ENCODE peak calls at places on chromosome 13, in five cellular contexts. One of them, this sample, is unnamed.

GRCh38 chr13:26132756-26133155 is 80.9 kb upstream of the SHISA2 start:
- DNase-seq in stimulated activated CD4-positive, alpha-beta T cell treated with anti-CD3 and anti-CD28 coated beads, Interleukin-2, amount 100 ng/mL, for 48 hours: no peak
- DNase-seq in kidney: no peak
- DNase-seq in HuH-7: no peak
- DNase-seq in ELR: peak
- DNase-seq in this sample: no peak

GRCh38 chr13:31424130-31424729 is 224.5 kb downstream of the B3GLCT start:
- DNase-seq in kidney: peak
- DNase-seq in stimulated activated CD4-positive, alpha-beta T cell treated with anti-CD3 and anti-CD28 coated beads, Interleukin-2, amount 100 ng/mL, for 48 hours: peak
- DNase-seq in HuH-7: peak
- DNase-seq in ELR: peak
- DNase-seq in this sample: peak

GRCh38 chr13:110464547-110465343 is 96.8 kb downstream of the RAB20 start:
- DNase-seq in kidney: no peak
- DNase-seq in stimulated activated CD4-positive, alpha-beta T cell treated with anti-CD3 and anti-CD28 coated beads, Interleukin-2, amount 100 ng/mL, for 48 hours: no peak
- DNase-seq in ELR: no peak
- DNase-seq in HuH-7: no peak
- DNase-seq in this sample: no peak

GRCh38 chr13:32428581-32429072 is 697 bp upstream of the N4BP2L1 start:
- DNase-seq in ELR: no peak
- DNase-seq in kidney: no peak
- DNase-seq in HuH-7: no peak
- DNase-seq in stimulated activated CD4-positive, alpha-beta T cell treated with anti-CD3 and anti-CD28 coated beads, Interleukin-2, amount 100 ng/mL, for 48 hours: no peak
- DNase-seq in this sample: no peak

GRCh38 chr13:19985219-19985556 is 26.7 kb downstream of the ZMYM2 start:
- DNase-seq in kidney: no peak
- DNase-seq in stimulated activated CD4-positive, alpha-beta T cell treated with anti-CD3 and anti-CD28 coated beads, Interleukin-2, amount 100 ng/mL, for 48 hours: no peak
- DNase-seq in ELR: no peak
- DNase-seq in HuH-7: no peak
- DNase-seq in this sample: no peak

GRCh38 chr13:39263033-39263432 is 224.8 kb downstream of the NHLRC3 start:
- DNase-seq in ELR: peak
- DNase-seq in kidney: no peak
- DNase-seq in stimulated activated CD4-positive, alpha-beta T cell treated with anti-CD3 and anti-CD28 coated beads, Interleukin-2, amount 100 ng/mL, for 48 hours: peak
- DNase-seq in HuH-7: peak
- DNase-seq in this sample: peak

GRCh38 chr13:36345438-36346221 is 564 bp downstream of the SPART start:
- DNase-seq in ELR: peak
- DNase-seq in HuH-7: no peak
- DNase-seq in kidney: peak
- DNase-seq in stimulated activated CD4-positive, alpha-beta T cell treated with anti-CD3 and anti-CD28 coated beads, Interleukin-2, amount 100 ng/mL, for 48 hours: peak
- DNase-seq in this sample: no peak

GRCh38 chr13:40420160-40420740 is 246.2 kb downstream of the FOXO1 start:
- DNase-seq in HuH-7: no peak
- DNase-seq in kidney: no peak
- DNase-seq in ELR: no peak
- DNase-seq in stimulated activated CD4-positive, alpha-beta T cell treated with anti-CD3 and anti-CD28 coated beads, Interleukin-2, amount 100 ng/mL, for 48 hours: no peak
- DNase-seq in this sample: no peak

GRCh38 chr13:106034201-106034600 is 501.3 kb downstream of the EFNB2 start:
- DNase-seq in kidney: no peak
- DNase-seq in stimulated activated CD4-positive, alpha-beta T cell treated with anti-CD3 and anti-CD28 coated beads, Interleukin-2, amount 100 ng/mL, for 48 hours: no peak
- DNase-seq in ELR: no peak
- DNase-seq in HuH-7: no peak
- DNase-seq in this sample: no peak

GRCh38 chr13:30618938-30619289 is 1.2 kb downstream of the USPL1 start:
- DNase-seq in HuH-7: no peak
- DNase-seq in kidney: no peak
- DNase-seq in stimulated activated CD4-positive, alpha-beta T cell treated with anti-CD3 and anti-CD28 coated beads, Interleukin-2, amount 100 ng/mL, for 48 hours: no peak
- DNase-seq in ELR: no peak
- DNase-seq in this sample: no peak

GRCh38 chr13:112056284-112056727 is 10.6 kb upstream of the SOX1 start:
- DNase-seq in ELR: no peak
- DNase-seq in stimulated activated CD4-positive, alpha-beta T cell treated with anti-CD3 and anti-CD28 coated beads, Interleukin-2, amount 100 ng/mL, for 48 hours: no peak
- DNase-seq in HuH-7: no peak
- DNase-seq in kidney: no peak
- DNase-seq in this sample: no peak

GRCh38 chr13:74977498-74977897 is 504.5 kb downstream of the TBC1D4 start:
- DNase-seq in ELR: peak
- DNase-seq in stimulated activated CD4-positive, alpha-beta T cell treated with anti-CD3 and anti-CD28 coated beads, Interleukin-2, amount 100 ng/mL, for 48 hours: no peak
- DNase-seq in HuH-7: no peak
- DNase-seq in kidney: no peak
- DNase-seq in this sample: no peak

GRCh38 chr13:78193853-78194252 is 275.2 kb upstream of the EDNRB start:
- DNase-seq in stimulated activated CD4-positive, alpha-beta T cell treated with anti-CD3 and anti-CD28 coated beads, Interleukin-2, amount 100 ng/mL, for 48 hours: no peak
- DNase-seq in HuH-7: no peak
- DNase-seq in ELR: no peak
- DNase-seq in kidney: no peak
- DNase-seq in this sample: no peak

GRCh38 chr13:19586904-19587634 is 25.7 kb upstream of the TPTE2 start:
- DNase-seq in kidney: no peak
- DNase-seq in HuH-7: no peak
- DNase-seq in stimulated activated CD4-positive, alpha-beta T cell treated with anti-CD3 and anti-CD28 coated beads, Interleukin-2, amount 100 ng/mL, for 48 hours: peak
- DNase-seq in ELR: peak
- DNase-seq in this sample: peak

GRCh38 chr13:63954683-63955082 is 2539.0 kb upstream of the PCDH20 start:
- DNase-seq in stimulated activated CD4-positive, alpha-beta T cell treated with anti-CD3 and anti-CD28 coated beads, Interleukin-2, amount 100 ng/mL, for 48 hours: no peak
- DNase-seq in ELR: no peak
- DNase-seq in HuH-7: no peak
- DNase-seq in kidney: no peak
- DNase-seq in this sample: no peak

GRCh38 chr13:110326263-110326904 is 19.3 kb downstream of the COL4A2 start:
- DNase-seq in stimulated activated CD4-positive, alpha-beta T cell treated with anti-CD3 and anti-CD28 coated beads, Interleukin-2, amount 100 ng/mL, for 48 hours: no peak
- DNase-seq in ELR: peak
- DNase-seq in HuH-7: no peak
- DNase-seq in kidney: no peak
- DNase-seq in this sample: no peak

GRCh38 chr13:58884353-58884752 is 1252.8 kb downstream of the PCDH17 start:
- DNase-seq in HuH-7: no peak
- DNase-seq in stimulated activated CD4-positive, alpha-beta T cell treated with anti-CD3 and anti-CD28 coated beads, Interleukin-2, amount 100 ng/mL, for 48 hours: no peak
- DNase-seq in kidney: no peak
- DNase-seq in ELR: no peak
- DNase-seq in this sample: no peak

GRCh38 chr13:40179882-40180281 is 486.6 kb downstream of the FOXO1 start:
- DNase-seq in kidney: no peak
- DNase-seq in HuH-7: no peak
- DNase-seq in ELR: no peak
- DNase-seq in stimulated activated CD4-positive, alpha-beta T cell treated with anti-CD3 and anti-CD28 coated beads, Interleukin-2, amount 100 ng/mL, for 48 hours: no peak
- DNase-seq in this sample: no peak

GRCh38 chr13:106471957-106472543 is 63.4 kb downstream of the EFNB2 start:
- DNase-seq in HuH-7: peak
- DNase-seq in ELR: peak
- DNase-seq in kidney: no peak
- DNase-seq in stimulated activated CD4-positive, alpha-beta T cell treated with anti-CD3 and anti-CD28 coated beads, Interleukin-2, amount 100 ng/mL, for 48 hours: no peak
- DNase-seq in this sample: peak

GRCh38 chr13:74084375-74084902 is 49.8 kb downstream of the KLF12 start:
- DNase-seq in HuH-7: no peak
- DNase-seq in stimulated activated CD4-positive, alpha-beta T cell treated with anti-CD3 and anti-CD28 coated beads, Interleukin-2, amount 100 ng/mL, for 48 hours: no peak
- DNase-seq in kidney: no peak
- DNase-seq in ELR: no peak
- DNase-seq in this sample: no peak

GRCh38 chr13:109131698-109132257 is 502.4 kb downstream of the MYO16 start:
- DNase-seq in stimulated activated CD4-positive, alpha-beta T cell treated with anti-CD3 and anti-CD28 coated beads, Interleukin-2, amount 100 ng/mL, for 48 hours: no peak
- DNase-seq in HuH-7: no peak
- DNase-seq in ELR: no peak
- DNase-seq in kidney: no peak
- DNase-seq in this sample: no peak

GRCh38 chr13:49066856-49067255 is 91.1 kb downstream of the FNDC3A start:
- DNase-seq in ELR: no peak
- DNase-seq in kidney: no peak
- DNase-seq in stimulated activated CD4-positive, alpha-beta T cell treated with anti-CD3 and anti-CD28 coated beads, Interleukin-2, amount 100 ng/mL, for 48 hours: no peak
- DNase-seq in HuH-7: no peak
- DNase-seq in this sample: no peak

GRCh38 chr13:106568225-106569003 is 477 bp upstream of the ARGLU1 start:
- DNase-seq in ELR: no peak
- DNase-seq in stimulated activated CD4-positive, alpha-beta T cell treated with anti-CD3 and anti-CD28 coated beads, Interleukin-2, amount 100 ng/mL, for 48 hours: no peak
- DNase-seq in kidney: no peak
- DNase-seq in HuH-7: no peak
- DNase-seq in this sample: no peak

GRCh38 chr13:111049791-111050538 is 65.1 kb upstream of the ARHGEF7 start:
- DNase-seq in HuH-7: no peak
- DNase-seq in kidney: peak
- DNase-seq in ELR: peak
- DNase-seq in stimulated activated CD4-positive, alpha-beta T cell treated with anti-CD3 and anti-CD28 coated beads, Interleukin-2, amount 100 ng/mL, for 48 hours: no peak
- DNase-seq in this sample: no peak

GRCh38 chr13:33490461-33491327 is 205.1 kb upstream of the STARD13 start:
- DNase-seq in kidney: peak
- DNase-seq in HuH-7: no peak
- DNase-seq in ELR: no peak
- DNase-seq in stimulated activated CD4-positive, alpha-beta T cell treated with anti-CD3 and anti-CD28 coated beads, Interleukin-2, amount 100 ng/mL, for 48 hours: no peak
- DNase-seq in this sample: no peak

GRCh38 chr13:44759723-44760360 is 183.7 kb upstream of the TSC22D1 start:
- DNase-seq in kidney: no peak
- DNase-seq in HuH-7: no peak
- DNase-seq in stimulated activated CD4-positive, alpha-beta T cell treated with anti-CD3 and anti-CD28 coated beads, Interleukin-2, amount 100 ng/mL, for 48 hours: no peak
- DNase-seq in ELR: no peak
- DNase-seq in this sample: no peak

GRCh38 chr13:97946951-97947588 is 6.4 kb upstream of the IPO5 start:
- DNase-seq in ELR: peak
- DNase-seq in stimulated activated CD4-positive, alpha-beta T cell treated with anti-CD3 and anti-CD28 coated beads, Interleukin-2, amount 100 ng/mL, for 48 hours: no peak
- DNase-seq in kidney: no peak
- DNase-seq in HuH-7: no peak
- DNase-seq in this sample: no peak

GRCh38 chr13:44230736-44231135 is 142.9 kb upstream of the SERP2 start:
- DNase-seq in HuH-7: no peak
- DNase-seq in kidney: no peak
- DNase-seq in stimulated activated CD4-positive, alpha-beta T cell treated with anti-CD3 and anti-CD28 coated beads, Interleukin-2, amount 100 ng/mL, for 48 hours: no peak
- DNase-seq in ELR: peak
- DNase-seq in this sample: no peak

This sample was measured in GM12892.